ENCODE peak calls at places on chromosomes 6 and 20, in six cellular contexts. A, G, I, U, F and P are unnamed samples.
A peak's percentile ranks its signal among the peaks of the same experiment; 100 is the strongest.

GRCh38 chr6:56642366-56643261 is at the start of gene DST:
- DNase-seq in A (peak; percentile 48), G (no peak), I (no peak), U (no peak), F (no peak), P (no peak)

GRCh38 chr6:101114703-101115102 is 233.6 kb upstream of the ASCC3 start:
- DNase-seq in A (no peak), G (no peak), I (no peak), U (no peak), F (no peak), P (no peak)

GRCh38 chr6:61953881-61954280 is 332.1 kb downstream of the KHDRBS2 start:
- DNase-seq in A (no peak), G (no peak), I (no peak), U (no peak), F (no peak), P (no peak)

GRCh38 chr20:63290677-63291472 is 2.1 kb upstream of the COL20A1 start:
- DNase-seq in A (no peak), G (peak; percentile 58), I (peak; percentile 34), U (peak; percentile 41), F (no peak), P (peak; percentile 51)

GRCh38 chr6:57130784-57131183 is 40.8 kb downstream of the ZNF451 start:
- DNase-seq in A (no peak), G (no peak), I (no peak), U (no peak), F (no peak), P (no peak)

GRCh38 chr20:766906-767305 is 1.4 kb downstream of the SLC52A3 start:
- DNase-seq in A (no peak), G (no peak), I (no peak), U (no peak), F (no peak), P (no peak)

GRCh38 chr6:1777921-1778692 is 168.4 kb downstream of the FOXC1 start:
- DNase-seq in A (no peak), G (no peak), I (no peak), U (no peak), F (no peak), P (no peak)

GRCh38 chr6:42781546-42781810 is 374 bp upstream of the BICRAL start:
- DNase-seq in A (no peak), G (no peak), I (no peak), U (no peak), F (no peak), P (no peak)

GRCh38 chr6:160238786-160239751 is 19.6 kb downstream of the SLC22A2 start:
- DNase-seq in A (no peak), G (no peak), I (no peak), U (peak; percentile 52), F (no peak), P (no peak)

GRCh38 chr6:138434915-138435314 is 30.9 kb downstream of the HEBP2 start:
- DNase-seq in A (no peak), G (no peak), I (no peak), U (no peak), F (no peak), P (no peak)

GRCh38 chr6:142846883-142847287 is 98.1 kb downstream of the HIVEP2 start:
- DNase-seq in A (no peak), G (no peak), I (no peak), U (no peak), F (no peak), P (no peak)

GRCh38 chr6:138594042-138594636 is 94.8 kb upstream of the NHSL1 start:
- DNase-seq in A (no peak), G (no peak), I (no peak), U (no peak), F (no peak), P (no peak)

GRCh38 chr6:138517635-138518034 is 18.3 kb upstream of the NHSL1 start:
- DNase-seq in A (no peak), G (peak; percentile 62), I (no peak), U (peak; percentile 63), F (peak; percentile 59), P (peak; percentile 50)

GRCh38 chr6:126748141-126748540 is 370.3 kb upstream of the RSPO3 start:
- DNase-seq in A (no peak), G (no peak), I (no peak), U (no peak), F (no peak), P (no peak)

GRCh38 chr6:6008648-6009421 is 2.1 kb upstream of the NRN1 start:
- DNase-seq in A (peak; percentile 75), G (peak; percentile 29), I (peak; percentile 73), U (peak; percentile 66), F (peak; percentile 83), P (no peak)

GRCh38 chr6:39421383-39422225 is 99.1 kb upstream of the KCNK16 start:
- DNase-seq in A (no peak), G (no peak), I (no peak), U (no peak), F (no peak), P (no peak)

GRCh38 chr6:131658287-131658686 is 21.2 kb downstream of the ENPP3 start:
- DNase-seq in A (no peak), G (no peak), I (no peak), U (no peak), F (no peak), P (no peak)

GRCh38 chr6:34654061-34654460 is 42.5 kb downstream of the ILRUN start:
- DNase-seq in A (no peak), G (no peak), I (no peak), U (no peak), F (no peak), P (no peak)

GRCh38 chr20:9392892-9393857 is 121.2 kb upstream of the LAMP5 start:
- DNase-seq in A (peak; percentile 53), G (no peak), I (peak; percentile 56), U (peak; percentile 46), F (peak; percentile 80), P (no peak)

GRCh38 chr6:75842732-75843131 is 93.7 kb downstream of the MYO6 start:
- DNase-seq in A (no peak), G (no peak), I (no peak), U (no peak), F (no peak), P (no peak)

DNA sequence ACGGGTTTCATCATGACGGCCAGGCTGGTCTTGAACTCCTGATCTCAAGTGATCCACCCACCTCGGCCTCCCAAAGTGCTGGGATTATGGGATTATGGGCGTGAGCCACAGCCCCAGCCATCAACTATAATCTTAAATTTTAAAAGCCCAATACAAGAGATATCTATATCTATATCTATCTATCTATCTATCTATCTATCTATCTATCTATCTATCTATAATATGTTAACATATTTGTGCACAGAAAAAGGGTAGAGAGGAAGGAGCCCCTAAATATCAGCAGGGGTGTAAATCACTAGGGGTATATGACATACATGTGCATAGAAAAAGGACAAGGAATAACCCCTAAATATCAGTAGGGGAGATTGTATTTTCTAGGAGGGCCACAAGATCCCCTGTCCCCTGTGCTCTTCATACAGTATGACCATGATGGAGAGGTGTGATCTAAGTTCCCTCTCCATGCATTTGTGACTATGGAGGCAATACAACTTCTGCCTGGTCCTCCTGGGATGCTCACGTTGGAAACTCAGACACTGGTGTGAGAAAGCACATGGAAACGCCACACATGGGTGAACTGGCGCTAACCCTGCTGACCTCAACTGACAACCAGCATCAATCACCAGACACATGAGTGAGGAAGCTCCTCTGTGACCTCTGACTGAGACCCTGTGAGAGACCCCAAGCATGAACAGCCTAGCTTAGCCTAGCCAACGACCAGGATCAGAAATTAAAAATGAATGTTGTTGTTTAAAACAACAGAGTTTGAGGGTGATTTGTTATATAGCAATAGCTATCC is 1.2 kb upstream of the SPATS1 start:
- DNase-seq in A (no peak), G (no peak), I (no peak), U (no peak), F (no peak), P (no peak)
- H3K27ac ChIP-seq in A (no peak overlapping the region), G (no peak overlapping the region), I (no peak overlapping the region), U (no peak overlapping the region), F (no peak overlapping the region), P (no peak overlapping the region)

GRCh38 chr6:81768150-81768942 is 15.9 kb upstream of the TENT5A start:
- DNase-seq in A (no peak), G (no peak), I (no peak), U (no peak), F (no peak), P (no peak)
- H3K4me1 ChIP-seq in A (peaks cover 27% of the 10 kb centered on the region), G (no peaks in the 10 kb centered on the region), I (peaks cover 12% of the 10 kb centered on the region), U (no peaks in the 10 kb centered on the region), F (peaks cover 23% of the 10 kb centered on the region), P (no peaks in the 10 kb centered on the region)

GRCh38 chr6:52515219-52515960 is 61.5 kb downstream of the TRAM2 start:
- DNase-seq in A (no peak), G (no peak), I (no peak), U (no peak), F (no peak), P (no peak)

GRCh38 chr6:52512199-52512598 is 64.7 kb downstream of the TRAM2 start:
- DNase-seq in A (peak; percentile 67), G (no peak), I (peak; percentile 37), U (peak; percentile 22), F (no peak), P (no peak)

GRCh38 chr6:52513464-52513863 is 63.4 kb downstream of the TRAM2 start:
- DNase-seq in A (no peak), G (no peak), I (no peak), U (no peak), F (no peak), P (no peak)

GRCh38 chr6:52514514-52514913 is 62.3 kb downstream of the TRAM2 start:
- DNase-seq in A (peak; percentile 77), G (no peak), I (peak; percentile 50), U (no peak), F (no peak), P (no peak)

DNA sequence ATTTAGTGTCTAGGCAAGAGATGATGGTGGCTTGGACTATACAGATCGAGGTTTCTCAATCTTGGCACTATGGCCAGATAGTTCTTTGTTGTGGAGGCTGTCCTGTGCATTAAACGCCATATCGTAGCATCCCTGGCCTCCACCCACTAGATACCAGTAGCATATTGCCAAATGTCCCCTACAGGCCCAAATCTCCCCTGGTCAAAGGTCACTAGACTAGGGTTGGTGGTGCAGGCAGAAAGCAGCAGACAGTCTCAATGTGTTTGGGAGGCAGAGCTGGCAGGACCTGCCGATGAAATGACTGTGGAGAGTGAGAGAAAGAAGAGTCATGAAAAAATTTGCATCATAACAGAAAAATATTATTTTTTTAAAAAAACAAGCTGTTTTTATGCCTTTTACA is 63.0 kb downstream of the TRAM2 start:
- DNase-seq in A (no peak), G (no peak), I (no peak), U (no peak), F (no peak), P (no peak)
- H3K27ac ChIP-seq in A (peak overlapping the region; percentile 46), G (no peak overlapping the region), I (no peak overlapping the region), U (peak overlapping the region; percentile 79), F (peak overlapping the region; percentile 4), P (no peak overlapping the region)

GRCh38 chr6:36122495-36123269 is 7.6 kb upstream of the MAPK13 start:
- DNase-seq in A (no peak), G (no peak), I (no peak), U (no peak), F (no peak), P (no peak)
- H3K4me1 ChIP-seq in A (peaks cover 32% of the 10 kb centered on the region), G (peaks cover 88% of the 10 kb centered on the region), I (peaks cover 17% of the 10 kb centered on the region), U (peaks cover 14% of the 10 kb centered on the region), F (peaks cover 55% of the 10 kb centered on the region), P (peaks cover 92% of the 10 kb centered on the region)

DNA sequence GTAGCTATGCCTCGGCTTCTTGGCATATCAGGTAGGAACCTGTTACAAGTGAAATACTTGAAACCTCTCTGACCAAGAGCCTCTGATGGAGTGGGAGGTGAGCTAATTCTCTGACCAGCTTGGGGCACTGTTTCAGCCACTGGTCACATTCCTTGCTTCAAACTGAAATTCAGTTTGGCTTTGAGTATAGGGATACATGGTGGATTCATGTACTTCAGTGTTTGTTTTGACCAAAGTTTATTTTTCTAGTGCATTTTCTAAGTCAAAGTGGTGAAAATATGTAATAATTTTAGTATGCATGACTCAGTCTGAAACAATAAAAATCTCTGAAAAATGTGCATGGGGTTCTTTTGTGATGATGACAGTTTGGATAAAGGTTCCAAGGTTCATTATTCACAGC is 18.6 kb downstream of the TTPAL start:
- DNase-seq in A (no peak), G (no peak), I (no peak), U (no peak), F (no peak), P (no peak)
- H3K27ac ChIP-seq in A (no peak overlapping the region), G (no peak overlapping the region), I (no peak overlapping the region), U (no peak overlapping the region), F (no peak overlapping the region), P (no peak overlapping the region)